ENCODE peak calls at places on chromosome 14, in eight cellular contexts. One of them, this sample, is unnamed. For H3K27me3, the result is how much of the 10 kb centered on the place peaks cover.

GRCh38 chr14:39265741-39266588 is 32.2 kb downstream of the MIA2 start:
- DNase-seq in tibial nerve: peak
- DNase-seq in sigmoid colon: no peak
- DNase-seq in BE2C: no peak
- DNase-seq in adrenal gland: peak
- DNase-seq in Panc1: no peak
- DNase-seq in CD8-positive, alpha-beta T cell: no peak
- DNase-seq in left lung: no peak
- DNase-seq in this sample: peak

GRCh38 chr14:86372402-86372801 is 842.5 kb downstream of the FLRT2 start:
- DNase-seq in tibial nerve: no peak
- DNase-seq in sigmoid colon: no peak
- DNase-seq in BE2C: no peak
- DNase-seq in adrenal gland: no peak
- DNase-seq in Panc1: no peak
- DNase-seq in CD8-positive, alpha-beta T cell: no peak
- DNase-seq in left lung: no peak
- DNase-seq in this sample: no peak

GRCh38 chr14:53850714-53851296 is 105.8 kb downstream of the BMP4 start:
- DNase-seq in tibial nerve: no peak
- DNase-seq in sigmoid colon: no peak
- DNase-seq in BE2C: no peak
- DNase-seq in adrenal gland: no peak
- DNase-seq in Panc1: no peak
- DNase-seq in CD8-positive, alpha-beta T cell: no peak
- DNase-seq in left lung: no peak
- DNase-seq in this sample: peak

GRCh38 chr14:22794533-22794932 is 20.7 kb downstream of the SLC7A7 start:
- DNase-seq in tibial nerve: no peak
- DNase-seq in sigmoid colon: no peak
- DNase-seq in BE2C: no peak
- DNase-seq in adrenal gland: no peak
- DNase-seq in Panc1: no peak
- DNase-seq in CD8-positive, alpha-beta T cell: no peak
- DNase-seq in left lung: no peak
- DNase-seq in this sample: no peak

GRCh38 chr14:50053935-50054334 is 62.4 kb downstream of the VCPKMT start:
- DNase-seq in tibial nerve: no peak
- DNase-seq in sigmoid colon: no peak
- DNase-seq in BE2C: no peak
- DNase-seq in adrenal gland: no peak
- DNase-seq in Panc1: no peak
- DNase-seq in CD8-positive, alpha-beta T cell: no peak
- DNase-seq in left lung: no peak
- DNase-seq in this sample: no peak

GRCh38 chr14:57391609-57392195 is 1.3 kb downstream of the NAA30 start:
- DNase-seq in tibial nerve: no peak
- DNase-seq in sigmoid colon: no peak
- DNase-seq in BE2C: no peak
- DNase-seq in adrenal gland: no peak
- DNase-seq in Panc1: no peak
- DNase-seq in CD8-positive, alpha-beta T cell: no peak
- DNase-seq in left lung: no peak
- DNase-seq in this sample: peak

GRCh38 chr14:61561657-61562276 is 133.5 kb upstream of the HIF1A start:
- DNase-seq in tibial nerve: peak
- DNase-seq in sigmoid colon: peak
- DNase-seq in BE2C: peak
- DNase-seq in adrenal gland: peak
- DNase-seq in Panc1: no peak
- DNase-seq in CD8-positive, alpha-beta T cell: no peak
- DNase-seq in left lung: peak
- DNase-seq in this sample: peak

GRCh38 chr14:47270715-47271114 is 404.7 kb downstream of the MDGA2 start:
- DNase-seq in tibial nerve: no peak
- DNase-seq in sigmoid colon: no peak
- DNase-seq in BE2C: no peak
- DNase-seq in adrenal gland: no peak
- DNase-seq in Panc1: no peak
- DNase-seq in CD8-positive, alpha-beta T cell: no peak
- DNase-seq in left lung: no peak
- DNase-seq in this sample: no peak

GRCh38 chr14:79080040-79080439 is 909.9 kb downstream of the NRXN3 start:
- DNase-seq in tibial nerve: no peak
- DNase-seq in sigmoid colon: no peak
- DNase-seq in BE2C: no peak
- DNase-seq in adrenal gland: no peak
- DNase-seq in Panc1: no peak
- DNase-seq in CD8-positive, alpha-beta T cell: no peak
- DNase-seq in left lung: no peak
- DNase-seq in this sample: no peak

GRCh38 chr14:65015391-65015790 is 28.7 kb downstream of the FNTB start:
- DNase-seq in tibial nerve: no peak
- DNase-seq in sigmoid colon: no peak
- DNase-seq in BE2C: no peak
- DNase-seq in adrenal gland: peak
- DNase-seq in Panc1: no peak
- DNase-seq in CD8-positive, alpha-beta T cell: no peak
- DNase-seq in left lung: no peak
- DNase-seq in this sample: no peak

GRCh38 chr14:95026851-95027463 is 130.4 kb downstream of the DICER1 start:
- DNase-seq in tibial nerve: no peak
- DNase-seq in sigmoid colon: peak
- DNase-seq in BE2C: no peak
- DNase-seq in adrenal gland: no peak
- DNase-seq in Panc1: no peak
- DNase-seq in CD8-positive, alpha-beta T cell: no peak
- DNase-seq in left lung: no peak
- DNase-seq in this sample: no peak

GRCh38 chr14:54322668-54323380 is 74.0 kb upstream of the CDKN3 start:
- DNase-seq in tibial nerve: no peak
- DNase-seq in sigmoid colon: no peak
- DNase-seq in BE2C: no peak
- DNase-seq in adrenal gland: no peak
- DNase-seq in Panc1: no peak
- DNase-seq in CD8-positive, alpha-beta T cell: no peak
- DNase-seq in left lung: no peak
- DNase-seq in this sample: no peak

DNA sequence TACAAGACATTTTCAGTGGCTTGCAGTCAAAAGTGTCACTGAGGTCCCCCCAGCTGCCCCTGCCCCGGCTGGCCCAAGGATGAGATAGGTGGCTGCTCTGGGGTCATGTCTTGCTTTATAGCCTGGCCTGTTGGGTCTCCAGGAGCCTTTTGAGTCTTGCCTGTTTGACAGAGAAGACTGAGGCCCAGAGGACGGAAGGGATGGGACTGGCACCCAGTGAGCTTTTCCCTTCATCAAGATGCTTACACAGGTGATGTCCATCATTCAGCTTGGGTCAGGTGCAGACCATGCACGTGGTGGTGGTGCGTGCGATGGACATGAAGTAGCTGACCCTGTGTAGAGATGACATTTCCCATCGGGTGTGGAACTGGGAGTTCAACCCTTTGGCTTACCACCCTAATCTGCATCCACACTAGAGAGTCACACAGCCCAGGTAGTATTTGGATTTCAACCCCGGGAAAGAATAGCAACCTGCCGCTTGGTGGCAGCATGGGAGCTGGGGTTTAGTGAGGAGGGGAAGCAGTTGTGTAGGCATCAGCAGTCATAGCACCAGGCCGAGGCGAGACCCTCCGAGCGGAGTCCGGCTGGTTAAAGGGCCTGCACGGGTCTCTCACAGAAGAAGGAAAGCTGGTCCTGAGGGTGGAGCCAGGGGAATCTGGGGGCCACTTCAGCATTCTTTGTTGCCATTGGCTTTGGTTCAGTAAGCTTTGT is 12.2 kb downstream of the CKB start:
- DNase-seq in tibial nerve: no peak
- DNase-seq in sigmoid colon: peak
- DNase-seq in BE2C: no peak
- DNase-seq in adrenal gland: no peak
- DNase-seq in Panc1: no peak
- DNase-seq in CD8-positive, alpha-beta T cell: no peak
- DNase-seq in left lung: no peak
- DNase-seq in this sample: no peak
- TF ChIP-seq CTCF in tibial nerve: no peak
- TF ChIP-seq CTCF in sigmoid colon: no peak
- TF ChIP-seq CTCF in BE2C: no peak
- TF ChIP-seq CTCF in adrenal gland: no peak
- TF ChIP-seq CTCF in Panc1: no peak
- TF ChIP-seq CTCF in CD8-positive, alpha-beta T cell: no peak
- TF ChIP-seq CTCF in left lung: no peak
- TF ChIP-seq CTCF in this sample: no peak

GRCh38 chr14:105880616-105881015 is 354.2 kb downstream of the TMEM121 start:
- DNase-seq in tibial nerve: no peak
- DNase-seq in sigmoid colon: peak
- DNase-seq in BE2C: no peak
- DNase-seq in adrenal gland: no peak
- DNase-seq in Panc1: no peak
- DNase-seq in CD8-positive, alpha-beta T cell: no peak
- DNase-seq in left lung: peak
- DNase-seq in this sample: no peak
- H3K27me3 ChIP-seq in tibial nerve: under half
- H3K27me3 ChIP-seq in sigmoid colon: under half
- H3K27me3 ChIP-seq in BE2C: under half
- H3K27me3 ChIP-seq in adrenal gland: under half
- H3K27me3 ChIP-seq in Panc1: under half
- H3K27me3 ChIP-seq in CD8-positive, alpha-beta T cell: under half
- H3K27me3 ChIP-seq in left lung: under half
- H3K27me3 ChIP-seq in this sample: under half

GRCh38 chr14:31578266-31578665 is 17.1 kb downstream of the NUBPL start:
- DNase-seq in tibial nerve: no peak
- DNase-seq in sigmoid colon: no peak
- DNase-seq in BE2C: no peak
- DNase-seq in adrenal gland: no peak
- DNase-seq in Panc1: no peak
- DNase-seq in CD8-positive, alpha-beta T cell: no peak
- DNase-seq in left lung: no peak
- DNase-seq in this sample: no peak

GRCh38 chr14:31582286-31582691 is 21.1 kb downstream of the NUBPL start:
- DNase-seq in tibial nerve: peak
- DNase-seq in sigmoid colon: no peak
- DNase-seq in BE2C: no peak
- DNase-seq in adrenal gland: no peak
- DNase-seq in Panc1: no peak
- DNase-seq in CD8-positive, alpha-beta T cell: no peak
- DNase-seq in left lung: no peak
- DNase-seq in this sample: no peak

GRCh38 chr14:31580234-31580633 is 19.0 kb downstream of the NUBPL start:
- DNase-seq in tibial nerve: no peak
- DNase-seq in sigmoid colon: no peak
- DNase-seq in BE2C: no peak
- DNase-seq in adrenal gland: no peak
- DNase-seq in Panc1: no peak
- DNase-seq in CD8-positive, alpha-beta T cell: no peak
- DNase-seq in left lung: no peak
- DNase-seq in this sample: no peak

GRCh38 chr14:31576949-31577348 is 15.7 kb downstream of the NUBPL start:
- DNase-seq in tibial nerve: no peak
- DNase-seq in sigmoid colon: no peak
- DNase-seq in BE2C: no peak
- DNase-seq in adrenal gland: no peak
- DNase-seq in Panc1: no peak
- DNase-seq in CD8-positive, alpha-beta T cell: no peak
- DNase-seq in left lung: no peak
- DNase-seq in this sample: no peak

DNA sequence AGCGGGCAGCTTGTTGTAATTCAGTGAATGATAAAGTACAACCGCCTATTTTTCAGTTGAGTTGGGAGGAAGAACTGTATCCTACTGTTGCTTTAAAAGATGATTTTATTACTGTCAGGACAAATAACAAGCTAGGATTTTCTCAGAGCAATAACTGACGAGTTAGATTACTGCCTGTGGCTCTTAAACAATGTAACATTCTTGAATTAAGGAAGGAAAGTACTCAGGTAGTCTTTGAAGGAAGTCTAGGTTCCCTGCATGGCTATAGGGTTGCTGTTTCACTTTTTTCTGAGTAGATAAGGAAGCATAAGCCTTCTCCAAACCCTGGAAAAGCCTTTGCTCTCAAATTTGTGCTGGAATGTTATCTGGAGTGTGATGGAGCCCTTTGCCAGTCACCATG is 17.6 kb downstream of the NUBPL start:
- DNase-seq in tibial nerve: no peak
- DNase-seq in sigmoid colon: no peak
- DNase-seq in BE2C: no peak
- DNase-seq in adrenal gland: no peak
- DNase-seq in Panc1: no peak
- DNase-seq in CD8-positive, alpha-beta T cell: no peak
- DNase-seq in left lung: no peak
- DNase-seq in this sample: no peak
- TF ChIP-seq CTCF in tibial nerve: no peak
- TF ChIP-seq CTCF in sigmoid colon: no peak
- TF ChIP-seq CTCF in BE2C: no peak
- TF ChIP-seq CTCF in adrenal gland: no peak
- TF ChIP-seq CTCF in Panc1: no peak
- TF ChIP-seq CTCF in CD8-positive, alpha-beta T cell: no peak
- TF ChIP-seq CTCF in left lung: no peak
- TF ChIP-seq CTCF in this sample: no peak

GRCh38 chr14:100709252-100709955 is 17.3 kb upstream of the DLK1 start:
- DNase-seq in tibial nerve: peak
- DNase-seq in sigmoid colon: no peak
- DNase-seq in BE2C: no peak
- DNase-seq in adrenal gland: no peak
- DNase-seq in Panc1: no peak
- DNase-seq in CD8-positive, alpha-beta T cell: no peak
- DNase-seq in left lung: peak
- DNase-seq in this sample: no peak

GRCh38 chr14:100703574-100704220 is 23.0 kb upstream of the DLK1 start:
- DNase-seq in tibial nerve: no peak
- DNase-seq in sigmoid colon: no peak
- DNase-seq in BE2C: no peak
- DNase-seq in adrenal gland: no peak
- DNase-seq in Panc1: no peak
- DNase-seq in CD8-positive, alpha-beta T cell: no peak
- DNase-seq in left lung: peak
- DNase-seq in this sample: no peak

GRCh38 chr14:100708349-100709217 is 18.1 kb upstream of the DLK1 start:
- DNase-seq in tibial nerve: peak
- DNase-seq in sigmoid colon: peak
- DNase-seq in BE2C: peak
- DNase-seq in adrenal gland: peak
- DNase-seq in Panc1: no peak
- DNase-seq in CD8-positive, alpha-beta T cell: no peak
- DNase-seq in left lung: peak
- DNase-seq in this sample: no peak

GRCh38 chr14:100706860-100707259 is 19.8 kb upstream of the DLK1 start:
- DNase-seq in tibial nerve: no peak
- DNase-seq in sigmoid colon: no peak
- DNase-seq in BE2C: no peak
- DNase-seq in adrenal gland: no peak
- DNase-seq in Panc1: no peak
- DNase-seq in CD8-positive, alpha-beta T cell: no peak
- DNase-seq in left lung: no peak
- DNase-seq in this sample: no peak

DNA sequence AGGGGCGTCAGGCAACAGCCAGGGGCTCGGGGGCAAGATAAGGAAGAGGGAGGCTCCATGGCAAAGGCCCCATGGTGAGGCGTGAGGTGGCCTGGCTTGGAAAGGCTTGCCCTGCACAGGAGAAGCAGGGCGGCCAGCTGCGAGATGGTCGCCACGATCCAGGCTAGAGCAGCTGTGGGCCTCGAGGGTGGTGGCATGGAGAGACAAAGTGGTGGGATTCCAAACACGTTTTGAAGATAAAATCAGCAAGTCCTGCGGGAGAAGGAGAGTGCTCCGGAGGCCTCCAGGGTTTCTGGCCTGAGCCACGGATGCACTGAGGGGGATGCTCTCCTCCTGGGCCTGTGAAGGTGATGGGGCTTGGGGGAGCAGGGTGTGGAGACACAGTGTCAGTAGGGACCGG is 20.5 kb upstream of the DLK1 start:
- DNase-seq in tibial nerve: no peak
- DNase-seq in sigmoid colon: no peak
- DNase-seq in BE2C: peak
- DNase-seq in adrenal gland: no peak
- DNase-seq in Panc1: no peak
- DNase-seq in CD8-positive, alpha-beta T cell: no peak
- DNase-seq in left lung: no peak
- DNase-seq in this sample: no peak
- H3K27me3 ChIP-seq in tibial nerve: under half
- H3K27me3 ChIP-seq in sigmoid colon: under half
- H3K27me3 ChIP-seq in BE2C: under half
- H3K27me3 ChIP-seq in adrenal gland: under half
- H3K27me3 ChIP-seq in Panc1: under half
- H3K27me3 ChIP-seq in CD8-positive, alpha-beta T cell: under half
- H3K27me3 ChIP-seq in left lung: under half
- H3K27me3 ChIP-seq in this sample: under half